ENCODE peak calls at places on chromosomes 4 and X, in eight cellular contexts. B is adipocyte, K is H9, D is IMR-90, F is fibroblast of lung, A is HepG2, T is kidney, G is GM23248. Z is an unnamed sample.

GRCh38 chr4:169826634-169827187 is 69.0 kb upstream of the HPF1 start:
- DNase-seq in B (no peak), K (no peak), D (no peak), F (no peak), A (no peak), T (no peak), G (no peak), Z (no peak)

GRCh38 chr4:111778543-111778942 is 366.7 kb upstream of the FAM241A start:
- DNase-seq in B (peak), K (no peak), D (no peak), F (no peak), A (no peak), T (no peak), G (peak), Z (no peak)

GRCh38 chrX:140526138-140526537 is 21.3 kb upstream of the SOX3 start:
- DNase-seq in B (no peak), K (peak), D (peak), F (peak), A (no peak), T (no peak), G (peak), Z (no peak)

GRCh38 chr4:85756938-85757337 is 282.0 kb downstream of the ARHGAP24 start:
- DNase-seq in B (peak), K (peak), D (peak), F (peak), A (no peak), T (no peak), G (peak), Z (peak)

GRCh38 chr4:61572160-61572559 is 372.0 kb downstream of the ADGRL3 start:
- DNase-seq in B (peak), K (no peak), D (peak), F (peak), A (no peak), T (no peak), G (no peak), Z (peak)

GRCh38 chr4:55321707-55322264 is 24.3 kb upstream of the SRD5A3 start:
- DNase-seq in B (peak), K (peak), D (peak), F (peak), A (peak), T (no peak), G (peak), Z (peak)

GRCh38 chrX:154348114-154348531 is 26.3 kb downstream of the FLNA start:
- DNase-seq in B (no peak), K (no peak), D (no peak), F (no peak), A (no peak), T (peak), G (peak), Z (no peak)

GRCh38 chr4:80072607-80073361 is at the start of gene ANTXR2:
- DNase-seq in B (peak), K (peak), D (peak), F (peak), A (peak), T (peak), G (peak), Z (peak)

GRCh38 chrX:17595456-17596035 is 141.7 kb upstream of the SCML1 start:
- DNase-seq in B (no peak), K (no peak), D (peak), F (peak), A (no peak), T (no peak), G (peak), Z (peak)

GRCh38 chr4:14520171-14520570 is 482.1 kb upstream of the CPEB2 start:
- DNase-seq in B (peak), K (no peak), D (no peak), F (no peak), A (no peak), T (no peak), G (no peak), Z (peak)

DNA sequence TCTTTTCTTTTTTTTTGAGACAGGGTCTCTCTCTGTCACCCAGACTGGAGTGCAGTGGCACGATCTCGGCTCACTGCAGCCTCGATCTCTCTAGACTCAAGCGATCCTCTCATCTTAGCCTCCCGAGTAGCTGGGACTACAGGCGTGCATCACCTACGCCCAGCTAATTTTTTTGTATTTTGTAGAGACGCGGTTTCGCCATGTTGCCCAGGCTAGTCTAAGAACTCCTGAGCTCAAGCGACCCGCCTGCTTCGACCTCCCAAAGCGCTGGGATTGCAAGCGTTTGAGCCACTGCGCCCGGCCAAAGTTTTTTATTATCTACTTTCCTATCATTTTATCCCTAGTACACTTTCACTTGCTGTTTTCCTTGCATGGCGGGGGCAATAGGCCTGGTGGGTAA is 1.4 kb downstream of the UBA6 start:
- DNase-seq in B (no peak), K (no peak), D (no peak), F (no peak), A (no peak), T (no peak), G (no peak), Z (no peak)
- H3K9ac ChIP-seq in B (peak), K (peak), D (peak), F (no peak), A (peak), T (no peak), G (peak), Z (peak)

GRCh38 chr4:36128689-36129088 is 115.6 kb downstream of the ARAP2 start:
- DNase-seq in B (peak), K (no peak), D (peak), F (no peak), A (no peak), T (no peak), G (peak), Z (no peak)
- H3K9ac ChIP-seq in B (no peak), K (no peak), D (no peak), F (no peak), A (no peak), T (no peak), G (no peak), Z (no peak)

DNA sequence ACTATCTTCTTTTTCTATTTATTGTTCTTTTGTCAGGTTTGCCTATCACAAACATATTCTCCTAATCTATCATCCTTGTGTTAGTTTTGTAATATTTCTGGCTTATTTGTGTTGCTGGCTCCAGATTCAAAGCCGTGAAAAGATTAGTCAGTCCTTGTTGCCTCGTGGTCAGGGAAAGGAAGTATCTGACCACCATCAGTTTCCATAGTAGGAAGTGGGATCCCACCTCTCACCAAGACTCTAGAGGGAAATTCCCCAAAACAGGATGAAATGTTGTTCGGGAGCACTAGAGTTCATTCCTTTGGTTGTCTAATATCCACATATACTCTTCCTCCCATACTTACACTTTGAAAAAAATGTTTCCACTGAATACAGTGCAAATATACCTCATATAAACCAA is 131.0 kb upstream of the HUWE1 start:
- DNase-seq in B (no peak), K (no peak), D (no peak), F (no peak), A (no peak), T (no peak), G (no peak), Z (no peak)
- H3K9ac ChIP-seq in B (no peak), K (no peak), D (no peak), F (no peak), A (no peak), T (no peak), G (no peak), Z (no peak)

GRCh38 chrX:370963-371745 is 15.6 kb downstream of the PPP2R3B start:
- DNase-seq in B (no peak), K (no peak), D (no peak), F (no peak), A (no peak), T (peak), G (no peak), Z (no peak)

GRCh38 chrX:367866-368265 is 18.8 kb downstream of the PPP2R3B start:
- DNase-seq in B (no peak), K (no peak), D (no peak), F (no peak), A (no peak), T (peak), G (no peak), Z (no peak)

GRCh38 chrX:370244-370962 is 16.3 kb downstream of the PPP2R3B start:
- DNase-seq in B (no peak), K (no peak), D (no peak), F (no peak), A (no peak), T (peak), G (no peak), Z (no peak)

GRCh38 chrX:368811-369562 is 17.7 kb downstream of the PPP2R3B start:
- DNase-seq in B (peak), K (no peak), D (peak), F (peak), A (no peak), T (peak), G (peak), Z (no peak)

DNA sequence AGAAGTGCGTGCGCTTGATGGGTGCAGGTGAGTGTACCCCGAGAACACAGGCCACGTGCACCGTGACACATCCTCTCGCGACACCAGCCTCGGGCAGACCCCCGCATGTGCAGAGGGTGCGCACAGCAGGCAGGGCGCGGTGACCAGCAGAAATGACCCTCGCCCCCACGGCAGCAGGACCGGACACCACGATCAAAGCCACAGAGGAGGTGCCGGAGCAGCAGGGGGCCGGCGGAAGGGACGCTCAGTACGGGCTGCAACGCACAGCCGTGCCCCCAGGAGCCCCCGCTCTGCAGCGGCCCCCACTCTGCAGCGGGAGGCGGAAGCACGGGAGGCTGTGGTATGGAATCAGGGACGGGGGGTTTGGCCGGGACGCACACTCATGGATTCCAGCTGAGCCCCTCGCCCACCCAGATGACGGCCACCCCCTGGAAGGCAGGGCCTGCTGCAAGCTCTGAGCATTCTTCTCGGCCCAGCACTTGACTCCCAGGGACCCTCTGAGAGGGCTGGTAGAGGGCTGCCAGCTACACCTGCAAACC is 17.1 kb downstream of the PPP2R3B start:
- DNase-seq in B (no peak), K (no peak), D (no peak), F (no peak), A (no peak), T (peak), G (no peak), Z (no peak)
- H3K9ac ChIP-seq in B (no peak), K (no peak), D (no peak), F (no peak), A (no peak), T (no peak), G (no peak), Z (no peak)

DNA sequence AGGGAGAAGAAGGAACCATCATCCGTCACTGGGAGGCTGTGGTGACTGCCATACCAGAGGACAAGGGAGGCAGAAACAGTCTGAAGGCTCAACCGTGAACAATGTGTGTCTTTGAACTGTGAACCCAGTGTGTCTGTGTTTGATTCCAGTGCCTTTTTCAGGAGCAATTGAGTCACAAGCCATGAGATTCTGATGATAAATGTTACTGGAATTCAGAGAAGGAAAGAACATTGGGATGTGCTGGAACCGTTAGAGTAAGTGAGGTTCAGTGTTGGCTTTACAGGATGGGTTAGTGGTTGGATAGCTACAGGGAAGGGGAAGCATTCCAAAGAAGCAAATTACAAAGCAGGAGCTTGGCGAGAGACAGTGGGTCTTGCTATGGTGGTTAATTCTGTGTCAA is 464.4 kb downstream of the TRIML1 start:
- DNase-seq in B (no peak), K (no peak), D (peak), F (no peak), A (no peak), T (no peak), G (peak), Z (no peak)
- H3K9ac ChIP-seq in B (no peak), K (no peak), D (no peak), F (no peak), A (no peak), T (no peak), G (no peak), Z (no peak)

DNA sequence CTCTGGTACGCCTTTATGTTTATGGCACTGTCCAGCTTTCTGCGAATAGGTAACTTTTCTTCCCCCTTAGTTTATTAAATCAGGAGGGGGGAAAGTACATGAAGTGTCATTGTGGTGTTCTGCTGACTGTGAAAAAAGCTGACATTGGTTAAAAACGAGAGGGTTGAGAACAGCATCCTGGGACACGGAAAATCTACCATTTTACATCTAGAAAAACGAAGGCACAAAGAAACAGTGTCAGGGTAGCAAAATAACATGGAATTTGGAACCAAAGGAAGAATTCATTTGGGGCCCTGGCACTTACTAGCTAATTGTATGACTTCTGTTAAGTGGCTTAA is 1.2 kb upstream of the AMOT start:
- DNase-seq in B (no peak), K (no peak), D (no peak), F (no peak), A (no peak), T (no peak), G (no peak), Z (no peak)
- H3K9ac ChIP-seq in B (no peak), K (peak), D (peak), F (no peak), A (no peak), T (no peak), G (no peak), Z (no peak)

DNA sequence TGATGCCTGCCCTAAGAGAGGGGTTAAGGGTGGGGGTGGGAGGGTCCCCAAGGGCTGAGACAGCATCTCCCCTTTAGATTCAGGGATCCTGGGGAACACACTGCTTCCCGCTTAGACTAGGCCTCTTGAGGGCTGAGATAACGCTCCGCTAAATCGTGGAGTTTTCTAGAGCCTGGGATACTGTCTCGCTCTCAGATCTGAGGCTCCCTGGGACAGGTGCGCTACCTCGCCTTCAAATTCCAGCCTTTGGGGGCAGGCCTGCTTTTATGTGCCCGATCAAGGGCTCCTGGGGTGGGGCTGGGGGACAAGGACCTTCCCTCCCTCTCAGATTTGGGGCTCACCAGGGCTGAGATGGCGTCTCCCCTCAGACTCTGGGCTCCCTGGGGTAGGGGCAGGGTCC is 440 bp upstream of the ARHGAP36 start:
- DNase-seq in B (no peak), K (no peak), D (no peak), F (no peak), A (no peak), T (no peak), G (no peak), Z (no peak)
- H3K9ac ChIP-seq in B (no peak), K (no peak), D (no peak), F (no peak), A (no peak), T (no peak), G (no peak), Z (no peak)

GRCh38 chr4:184255361-184255760 is 37.7 kb upstream of the ENPP6 start:
- DNase-seq in B (no peak), K (peak), D (no peak), F (no peak), A (no peak), T (no peak), G (no peak), Z (no peak)

GRCh38 chr4:184250795-184251679 is 33.4 kb upstream of the ENPP6 start:
- DNase-seq in B (peak), K (no peak), D (peak), F (peak), A (peak), T (no peak), G (peak), Z (peak)

GRCh38 chr4:184253072-184253420 is 35.4 kb upstream of the ENPP6 start:
- DNase-seq in B (no peak), K (no peak), D (no peak), F (no peak), A (no peak), T (no peak), G (no peak), Z (no peak)

GRCh38 chr4:184251680-184252000 is 34.0 kb upstream of the ENPP6 start:
- DNase-seq in B (no peak), K (no peak), D (no peak), F (no peak), A (no peak), T (no peak), G (no peak), Z (no peak)

GRCh38 chr4:184252136-184253071 is 34.7 kb upstream of the ENPP6 start:
- DNase-seq in B (no peak), K (no peak), D (no peak), F (no peak), A (no peak), T (no peak), G (no peak), Z (no peak)
- H3K9ac ChIP-seq in B (no peak), K (no peak), D (no peak), F (no peak), A (no peak), T (no peak), G (no peak), Z (no peak)

GRCh38 chr4:133544097-133544496 is 395.0 kb downstream of the PCDH10 start:
- DNase-seq in B (no peak), K (no peak), D (no peak), F (no peak), A (no peak), T (no peak), G (no peak), Z (no peak)
- H3K9ac ChIP-seq in B (no peak), K (no peak), D (no peak), F (no peak), A (no peak), T (no peak), G (no peak), Z (no peak)

DNA sequence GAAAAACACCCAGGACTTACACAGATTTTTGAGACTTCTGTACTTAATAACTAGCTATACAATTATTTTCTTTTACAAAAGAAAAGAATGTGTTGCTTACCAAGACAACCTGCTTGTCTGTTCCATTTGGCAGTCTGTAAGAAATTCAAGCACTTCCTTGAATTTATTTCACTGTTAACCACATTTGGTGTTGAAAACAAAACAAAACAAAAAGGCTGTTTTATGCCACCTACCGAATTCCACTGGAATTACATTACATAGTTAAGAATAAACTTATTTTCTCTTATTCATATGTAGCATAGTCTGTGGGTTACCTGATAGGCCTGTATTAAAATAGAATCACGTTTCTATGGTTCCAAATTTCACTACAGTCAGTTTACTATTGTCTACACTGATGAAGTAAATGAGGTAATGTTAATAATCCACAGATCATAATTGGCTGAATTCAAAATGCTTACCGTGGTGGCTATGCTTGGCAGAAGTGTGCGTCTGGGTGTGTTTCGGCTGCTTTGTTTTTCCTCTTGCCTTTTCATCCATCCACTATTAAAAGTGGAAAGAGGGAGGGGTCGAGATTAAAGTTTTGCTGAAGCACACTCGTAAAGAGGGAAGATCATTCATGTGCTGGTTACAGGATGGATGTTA is at the start of gene TLR1:
- DNase-seq in B (peak), K (no peak), D (peak), F (peak), A (peak), T (no peak), G (peak), Z (peak)
- H3K9ac ChIP-seq in B (peak), K (no peak), D (no peak), F (no peak), A (no peak), T (peak), G (no peak), Z (no peak)

Z was measured in PC-3.